ENCODE peak calls at places on chromosomes 1 and 21, in six cellular contexts. R, N, G, A, Z and M are unnamed samples.

GRCh38 chr1:174710868-174711845 is 263.4 kb downstream of the GPR52 start:
- DNase-seq in R (no peak), N (no peak), G (no peak), A (no peak), Z (no peak), M (no peak)

GRCh38 chr1:214439352-214440119 is 111.9 kb downstream of the PTPN14 start:
- DNase-seq in R (no peak), N (no peak), G (no peak), A (no peak), Z (peak), M (no peak)

GRCh38 chr1:94600556-94600955 is 59.0 kb upstream of the F3 start:
- DNase-seq in R (no peak), N (no peak), G (no peak), A (no peak), Z (no peak), M (no peak)

GRCh38 chr1:156963621-156964020 is 43.2 kb downstream of the LRRC71 start:
- DNase-seq in R (peak), N (no peak), G (no peak), A (no peak), Z (no peak), M (no peak)

GRCh38 chr1:83029050-83029449 is 969.9 kb downstream of the TTLL7 start:
- DNase-seq in R (no peak), N (peak), G (no peak), A (no peak), Z (no peak), M (no peak)

GRCh38 chr1:11285883-11286734 is 13.1 kb downstream of the UBIAD1 start:
- DNase-seq in R (no peak), N (peak), G (no peak), A (no peak), Z (no peak), M (no peak)

GRCh38 chr1:174123843-174124242 is 35.5 kb upstream of the RABGAP1L start:
- DNase-seq in R (no peak), N (no peak), G (no peak), A (no peak), Z (no peak), M (no peak)

GRCh38 chr1:97017895-97018294 is 296.3 kb downstream of the PTBP2 start:
- DNase-seq in R (no peak), N (peak), G (no peak), A (no peak), Z (peak), M (no peak)

GRCh38 chr1:209746469-209747269 is 9.2 kb upstream of the TRAF3IP3 start:
- DNase-seq in R (no peak), N (no peak), G (no peak), A (no peak), Z (no peak), M (no peak)

GRCh38 chr1:229058111-229058551 is 212.8 kb upstream of the RAB4A start:
- DNase-seq in R (peak), N (no peak), G (no peak), A (no peak), Z (no peak), M (no peak)

GRCh38 chr1:175434268-175434860 is 241.8 kb upstream of the KIAA0040 start:
- DNase-seq in R (no peak), N (no peak), G (no peak), A (no peak), Z (no peak), M (no peak)

GRCh38 chr1:37476460-37477197 is 2.2 kb downstream of the ZC3H12A start:
- DNase-seq in R (no peak), N (no peak), G (no peak), A (no peak), Z (peak), M (no peak)

GRCh38 chr1:161139765-161140164 is 7.3 kb upstream of the DEDD start:
- DNase-seq in R (no peak), N (peak), G (peak), A (peak), Z (peak), M (no peak)

GRCh38 chr21:35097525-35097924 is 48.4 kb upstream of the RUNX1 start:
- DNase-seq in R (no peak), N (no peak), G (no peak), A (no peak), Z (no peak), M (no peak)

GRCh38 chr21:43300496-43301423 is 126.2 kb downstream of the SIK1 start:
- DNase-seq in R (no peak), N (no peak), G (no peak), A (no peak), Z (no peak), M (no peak)

GRCh38 chr1:231284441-231284840 is 43.4 kb downstream of the GNPAT start:
- DNase-seq in R (no peak), N (no peak), G (no peak), A (no peak), Z (no peak), M (no peak)

GRCh38 chr1:152220166-152221163 is 3.5 kb downstream of the HRNR start:
- DNase-seq in R (no peak), N (no peak), G (no peak), A (no peak), Z (no peak), M (no peak)

GRCh38 chr1:70542856-70543255 is 131.8 kb downstream of the CTH start:
- DNase-seq in R (no peak), N (no peak), G (no peak), A (no peak), Z (no peak), M (no peak)

GRCh38 chr1:198641506-198641905 is 2.7 kb downstream of the PTPRC start:
- DNase-seq in R (peak), N (no peak), G (no peak), A (no peak), Z (no peak), M (no peak)

GRCh38 chr1:151540982-151541377 is 871 bp downstream of the TUFT1 start:
- DNase-seq in R (no peak), N (peak), G (peak), A (no peak), Z (no peak), M (no peak)

GRCh38 chr21:43692949-43693348 is 26.0 kb upstream of the PDXK start:
- DNase-seq in R (no peak), N (no peak), G (no peak), A (no peak), Z (no peak), M (no peak)

GRCh38 chr1:68953316-68953715 is 456.4 kb upstream of the DEPDC1 start:
- DNase-seq in R (no peak), N (no peak), G (no peak), A (no peak), Z (no peak), M (no peak)

GRCh38 chr1:3670823-3671251 is 18.5 kb downstream of the TP73 start:
- DNase-seq in R (no peak), N (no peak), G (no peak), A (no peak), Z (no peak), M (no peak)

GRCh38 chr1:202589190-202589680 is 121.0 kb downstream of the SYT2 start:
- DNase-seq in R (no peak), N (no peak), G (peak), A (no peak), Z (peak), M (peak)

GRCh38 chr21:31879911-31880310 is 7.1 kb downstream of the HUNK start:
- DNase-seq in R (no peak), N (no peak), G (no peak), A (no peak), Z (no peak), M (no peak)

GRCh38 chr1:236455242-236455641 is 61.2 kb downstream of the EDARADD start:
- DNase-seq in R (no peak), N (no peak), G (no peak), A (no peak), Z (no peak), M (no peak)

GRCh38 chr1:6359568-6360496 is 33.7 kb downstream of the ACOT7 start:
- DNase-seq in R (peak), N (peak), G (no peak), A (peak), Z (peak), M (no peak)

GRCh38 chr1:212234431-212235298 is 50.5 kb upstream of the PPP2R5A start:
- DNase-seq in R (no peak), N (no peak), G (no peak), A (no peak), Z (peak), M (no peak)

GRCh38 chr1:234609528-234610042 is 393 bp downstream of the IRF2BP2 start:
- DNase-seq in R (no peak), N (peak), G (no peak), A (no peak), Z (no peak), M (no peak)